ENCODE peak calls at places on chromosomes 5 and 9, in eight cellular contexts. H, C, A, U, T, I, O and B are unnamed samples.

GRCh38 chr9:38278457-38278856 is 114.0 kb upstream of the ALDH1B1 start:
- DNase-seq in H (no peak), C (no peak), A (no peak), U (no peak), T (peak), I (no peak), O (no peak), B (no peak)

GRCh38 chr9:70021026-70021571 is 22.5 kb upstream of the MAMDC2 start:
- DNase-seq in H (peak), C (peak), A (no peak), U (peak), T (no peak), I (no peak), O (no peak), B (peak)

GRCh38 chr9:134658378-134658955 is 16.9 kb downstream of the COL5A1 start:
- DNase-seq in H (no peak), C (no peak), A (no peak), U (no peak), T (no peak), I (no peak), O (no peak), B (no peak)

GRCh38 chr5:946720-947625 is 54.3 kb downstream of the TRIP13 start:
- DNase-seq in H (no peak), C (no peak), A (no peak), U (no peak), T (no peak), I (no peak), O (no peak), B (no peak)

GRCh38 chr9:132201139-132201538 is 39.3 kb downstream of the NTNG2 start:
- DNase-seq in H (no peak), C (no peak), A (no peak), U (no peak), T (peak), I (no peak), O (no peak), B (no peak)

GRCh38 chr9:92384373-92384772 is 20.0 kb downstream of the OGN start:
- DNase-seq in H (peak), C (no peak), A (no peak), U (peak), T (no peak), I (no peak), O (no peak), B (peak)

GRCh38 chr9:116713266-116713665 is 26.2 kb downstream of the TRIM32 start:
- DNase-seq in H (no peak), C (no peak), A (no peak), U (no peak), T (peak), I (no peak), O (no peak), B (no peak)

GRCh38 chr5:14235872-14236271 is 92.7 kb downstream of the TRIO start:
- DNase-seq in H (no peak), C (no peak), A (no peak), U (no peak), T (no peak), I (no peak), O (no peak), B (no peak)

GRCh38 chr5:61327761-61328753 is 4.0 kb upstream of the ZSWIM6 start:
- DNase-seq in H (peak), C (no peak), A (peak), U (peak), T (no peak), I (no peak), O (peak), B (peak)